ENCODE peak calls at places on chromosome 15, in ten cellular contexts. One of them, this sample, is unnamed.
A peak's percentile ranks its signal among the peaks of the same experiment; 100 is the strongest.

GRCh38 chr15:80817901-80818300 is 38.7 kb downstream of the CEMIP start:
- DNase-seq in AG04450: no peak
- DNase-seq in right cardiac atrium: no peak
- DNase-seq in CD8-positive, alpha-beta T cell: no peak
- DNase-seq in K562: no peak
- DNase-seq in adrenal gland: no peak
- DNase-seq in SJSA1: no peak
- DNase-seq in IMR-90: no peak
- DNase-seq in ovary: no peak
- DNase-seq in aorta: no peak
- DNase-seq in this sample: no peak

GRCh38 chr15:85475317-85475701 is 94.9 kb downstream of the AKAP13 start:
- DNase-seq in IMR-90: no peak
- DNase-seq in aorta: no peak
- DNase-seq in AG04450: no peak
- DNase-seq in right cardiac atrium: no peak
- DNase-seq in SJSA1: no peak
- DNase-seq in K562: no peak
- DNase-seq in CD8-positive, alpha-beta T cell: no peak
- DNase-seq in ovary: no peak
- DNase-seq in adrenal gland: no peak
- DNase-seq in this sample: no peak

GRCh38 chr15:37824717-37825382 is 109.6 kb upstream of the TMCO5A start:
- DNase-seq in adrenal gland: peak; percentile 15
- DNase-seq in aorta: no peak
- DNase-seq in ovary: no peak
- DNase-seq in K562: peak; percentile 7
- DNase-seq in AG04450: peak; percentile 80
- DNase-seq in IMR-90: peak; percentile 98
- DNase-seq in CD8-positive, alpha-beta T cell: no peak
- DNase-seq in SJSA1: peak; percentile 80
- DNase-seq in right cardiac atrium: no peak
- DNase-seq in this sample: no peak

GRCh38 chr15:28725556-28725955 is 13.3 kb upstream of the GOLGA8M start:
- DNase-seq in aorta: no peak
- DNase-seq in CD8-positive, alpha-beta T cell: no peak
- DNase-seq in IMR-90: no peak
- DNase-seq in right cardiac atrium: no peak
- DNase-seq in K562: no peak
- DNase-seq in adrenal gland: no peak
- DNase-seq in AG04450: no peak
- DNase-seq in ovary: no peak
- DNase-seq in SJSA1: no peak
- DNase-seq in this sample: peak; percentile 33

GRCh38 chr15:48360841-48361240 is 29.6 kb downstream of the DUT start:
- DNase-seq in ovary: no peak
- DNase-seq in K562: no peak
- DNase-seq in aorta: no peak
- DNase-seq in SJSA1: peak; percentile 25
- DNase-seq in right cardiac atrium: no peak
- DNase-seq in CD8-positive, alpha-beta T cell: no peak
- DNase-seq in AG04450: no peak
- DNase-seq in IMR-90: peak; percentile 32
- DNase-seq in adrenal gland: no peak
- DNase-seq in this sample: no peak

GRCh38 chr15:40844543-40844981 is 714 bp downstream of the SPINT1 start:
- DNase-seq in aorta: peak; percentile 81
- DNase-seq in SJSA1: no peak
- DNase-seq in AG04450: no peak
- DNase-seq in adrenal gland: no peak
- DNase-seq in right cardiac atrium: peak; percentile 60
- DNase-seq in ovary: no peak
- DNase-seq in K562: peak; percentile 11
- DNase-seq in CD8-positive, alpha-beta T cell: peak; percentile 29
- DNase-seq in IMR-90: no peak
- DNase-seq in this sample: peak; percentile 26

GRCh38 chr15:62124953-62125263 is 40.2 kb downstream of the C2CD4B start:
- DNase-seq in CD8-positive, alpha-beta T cell: no peak
- DNase-seq in AG04450: no peak
- DNase-seq in adrenal gland: no peak
- DNase-seq in aorta: no peak
- DNase-seq in ovary: no peak
- DNase-seq in K562: no peak
- DNase-seq in right cardiac atrium: no peak
- DNase-seq in IMR-90: no peak
- DNase-seq in SJSA1: no peak
- DNase-seq in this sample: no peak

GRCh38 chr15:52674831-52675230 is 4.4 kb downstream of the ATOSA start:
- DNase-seq in IMR-90: no peak
- DNase-seq in aorta: no peak
- DNase-seq in right cardiac atrium: no peak
- DNase-seq in CD8-positive, alpha-beta T cell: no peak
- DNase-seq in K562: no peak
- DNase-seq in adrenal gland: no peak
- DNase-seq in ovary: no peak
- DNase-seq in AG04450: no peak
- DNase-seq in SJSA1: no peak
- DNase-seq in this sample: no peak

GRCh38 chr15:78685925-78686324 is 44.9 kb upstream of the CHRNB4 start:
- DNase-seq in right cardiac atrium: no peak
- DNase-seq in IMR-90: no peak
- DNase-seq in K562: no peak
- DNase-seq in AG04450: no peak
- DNase-seq in ovary: no peak
- DNase-seq in aorta: no peak
- DNase-seq in CD8-positive, alpha-beta T cell: no peak
- DNase-seq in adrenal gland: no peak
- DNase-seq in SJSA1: no peak
- DNase-seq in this sample: no peak

GRCh38 chr15:69755571-69756310 is 303.1 kb downstream of the RPLP1 start:
- DNase-seq in IMR-90: no peak
- DNase-seq in ovary: no peak
- DNase-seq in K562: no peak
- DNase-seq in CD8-positive, alpha-beta T cell: peak; percentile 77
- DNase-seq in AG04450: no peak
- DNase-seq in adrenal gland: no peak
- DNase-seq in right cardiac atrium: no peak
- DNase-seq in SJSA1: peak; percentile 54
- DNase-seq in aorta: no peak
- DNase-seq in this sample: peak; percentile 69

GRCh38 chr15:70761931-70762468 is 1.4 kb downstream of the UACA start:
- DNase-seq in K562: no peak
- DNase-seq in SJSA1: no peak
- DNase-seq in ovary: no peak
- DNase-seq in CD8-positive, alpha-beta T cell: no peak
- DNase-seq in adrenal gland: no peak
- DNase-seq in aorta: no peak
- DNase-seq in right cardiac atrium: no peak
- DNase-seq in AG04450: no peak
- DNase-seq in IMR-90: no peak
- DNase-seq in this sample: no peak

GRCh38 chr15:52103217-52104207 is 9.1 kb downstream of the BCL2L10 start:
- DNase-seq in CD8-positive, alpha-beta T cell: no peak
- DNase-seq in ovary: peak; percentile 67
- DNase-seq in SJSA1: peak; percentile 69
- DNase-seq in adrenal gland: peak; percentile 81
- DNase-seq in K562: no peak
- DNase-seq in right cardiac atrium: no peak
- DNase-seq in aorta: no peak
- DNase-seq in AG04450: peak; percentile 80
- DNase-seq in IMR-90: peak; percentile 97
- DNase-seq in this sample: no peak

GRCh38 chr15:25342629-25343028 is 96.2 kb downstream of the UBE3A start:
- DNase-seq in right cardiac atrium: no peak
- DNase-seq in CD8-positive, alpha-beta T cell: no peak
- DNase-seq in ovary: no peak
- DNase-seq in K562: no peak
- DNase-seq in IMR-90: no peak
- DNase-seq in adrenal gland: no peak
- DNase-seq in SJSA1: no peak
- DNase-seq in aorta: no peak
- DNase-seq in AG04450: no peak
- DNase-seq in this sample: no peak

GRCh38 chr15:25347707-25348106 is 91.1 kb downstream of the UBE3A start:
- DNase-seq in right cardiac atrium: no peak
- DNase-seq in ovary: no peak
- DNase-seq in SJSA1: no peak
- DNase-seq in AG04450: no peak
- DNase-seq in IMR-90: no peak
- DNase-seq in aorta: no peak
- DNase-seq in adrenal gland: no peak
- DNase-seq in CD8-positive, alpha-beta T cell: no peak
- DNase-seq in K562: no peak
- DNase-seq in this sample: no peak

GRCh38 chr15:25345943-25346342 is 92.9 kb downstream of the UBE3A start:
- DNase-seq in aorta: no peak
- DNase-seq in right cardiac atrium: peak; percentile 60
- DNase-seq in AG04450: no peak
- DNase-seq in adrenal gland: peak; percentile 19
- DNase-seq in SJSA1: no peak
- DNase-seq in IMR-90: peak; percentile 4
- DNase-seq in CD8-positive, alpha-beta T cell: no peak
- DNase-seq in K562: no peak
- DNase-seq in ovary: no peak
- DNase-seq in this sample: no peak

DNA sequence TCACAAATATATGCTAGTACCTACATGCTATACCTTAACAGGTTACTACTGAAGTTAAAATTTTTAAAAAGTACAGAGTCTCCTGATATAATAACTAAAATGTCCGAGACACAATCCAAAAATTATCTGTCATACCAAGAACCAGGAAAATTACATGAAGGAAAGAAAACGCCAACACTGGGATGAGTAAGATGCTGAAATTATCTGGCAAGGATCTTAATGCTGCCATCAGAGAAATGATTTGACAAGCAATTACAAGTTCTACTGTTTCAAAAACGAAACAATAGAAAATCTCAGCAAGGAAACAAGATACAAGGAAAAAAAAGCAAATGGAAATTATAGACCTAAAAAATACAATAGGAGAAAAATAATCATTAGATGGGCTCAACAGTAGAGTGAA is 92.5 kb downstream of the UBE3A start:
- DNase-seq in SJSA1: no peak
- DNase-seq in right cardiac atrium: no peak
- DNase-seq in ovary: no peak
- DNase-seq in aorta: no peak
- DNase-seq in AG04450: no peak
- DNase-seq in IMR-90: no peak
- DNase-seq in K562: no peak
- DNase-seq in adrenal gland: no peak
- DNase-seq in CD8-positive, alpha-beta T cell: no peak
- DNase-seq in this sample: no peak
- H3K27ac ChIP-seq in SJSA1: no peak overlapping the region
- H3K27ac ChIP-seq in right cardiac atrium: peak overlapping the region; percentile 97
- H3K27ac ChIP-seq in ovary: no peak overlapping the region
- H3K27ac ChIP-seq in aorta: no peak overlapping the region
- H3K27ac ChIP-seq in AG04450: no peak overlapping the region
- H3K27ac ChIP-seq in IMR-90: no peak overlapping the region
- H3K27ac ChIP-seq in K562: no peak overlapping the region
- H3K27ac ChIP-seq in adrenal gland: no peak overlapping the region
- H3K27ac ChIP-seq in CD8-positive, alpha-beta T cell: no peak overlapping the region
- H3K27ac ChIP-seq in this sample: no peak overlapping the region

GRCh38 chr15:27324871-27325270 is 353.9 kb downstream of the GABRG3 start:
- DNase-seq in ovary: no peak
- DNase-seq in CD8-positive, alpha-beta T cell: no peak
- DNase-seq in IMR-90: no peak
- DNase-seq in SJSA1: no peak
- DNase-seq in adrenal gland: no peak
- DNase-seq in right cardiac atrium: no peak
- DNase-seq in aorta: no peak
- DNase-seq in K562: no peak
- DNase-seq in AG04450: no peak
- DNase-seq in this sample: no peak
- H3K27ac ChIP-seq in ovary: no peak overlapping the region
- H3K27ac ChIP-seq in CD8-positive, alpha-beta T cell: no peak overlapping the region
- H3K27ac ChIP-seq in IMR-90: no peak overlapping the region
- H3K27ac ChIP-seq in SJSA1: no peak overlapping the region
- H3K27ac ChIP-seq in adrenal gland: no peak overlapping the region
- H3K27ac ChIP-seq in right cardiac atrium: no peak overlapping the region
- H3K27ac ChIP-seq in aorta: no peak overlapping the region
- H3K27ac ChIP-seq in K562: no peak overlapping the region
- H3K27ac ChIP-seq in AG04450: no peak overlapping the region
- H3K27ac ChIP-seq in this sample: no peak overlapping the region

GRCh38 chr15:63327648-63328421 is 50.4 kb downstream of the APH1B start:
- DNase-seq in AG04450: no peak
- DNase-seq in aorta: no peak
- DNase-seq in right cardiac atrium: no peak
- DNase-seq in adrenal gland: no peak
- DNase-seq in ovary: peak; percentile 28
- DNase-seq in K562: no peak
- DNase-seq in CD8-positive, alpha-beta T cell: no peak
- DNase-seq in IMR-90: no peak
- DNase-seq in SJSA1: no peak
- DNase-seq in this sample: no peak

GRCh38 chr15:63322541-63322940 is 45.1 kb downstream of the APH1B start:
- DNase-seq in K562: no peak
- DNase-seq in aorta: no peak
- DNase-seq in CD8-positive, alpha-beta T cell: no peak
- DNase-seq in SJSA1: no peak
- DNase-seq in ovary: peak; percentile 19
- DNase-seq in AG04450: no peak
- DNase-seq in adrenal gland: no peak
- DNase-seq in right cardiac atrium: peak; percentile 62
- DNase-seq in IMR-90: peak; percentile 60
- DNase-seq in this sample: no peak

GRCh38 chr15:63324770-63325169 is 47.4 kb downstream of the APH1B start:
- DNase-seq in AG04450: no peak
- DNase-seq in CD8-positive, alpha-beta T cell: no peak
- DNase-seq in right cardiac atrium: no peak
- DNase-seq in adrenal gland: no peak
- DNase-seq in IMR-90: no peak
- DNase-seq in aorta: no peak
- DNase-seq in SJSA1: no peak
- DNase-seq in ovary: no peak
- DNase-seq in K562: no peak
- DNase-seq in this sample: no peak

GRCh38 chr15:63321462-63321861 is 44.1 kb downstream of the APH1B start:
- DNase-seq in SJSA1: no peak
- DNase-seq in adrenal gland: no peak
- DNase-seq in IMR-90: no peak
- DNase-seq in aorta: no peak
- DNase-seq in ovary: no peak
- DNase-seq in CD8-positive, alpha-beta T cell: no peak
- DNase-seq in right cardiac atrium: no peak
- DNase-seq in AG04450: no peak
- DNase-seq in K562: no peak
- DNase-seq in this sample: no peak

GRCh38 chr15:63323798-63324651 is 46.6 kb downstream of the APH1B start:
- DNase-seq in ovary: no peak
- DNase-seq in aorta: no peak
- DNase-seq in SJSA1: no peak
- DNase-seq in K562: no peak
- DNase-seq in CD8-positive, alpha-beta T cell: no peak
- DNase-seq in AG04450: no peak
- DNase-seq in IMR-90: no peak
- DNase-seq in right cardiac atrium: no peak
- DNase-seq in adrenal gland: no peak
- DNase-seq in this sample: no peak
- H3K27ac ChIP-seq in ovary: no peak overlapping the region
- H3K27ac ChIP-seq in aorta: no peak overlapping the region
- H3K27ac ChIP-seq in SJSA1: no peak overlapping the region
- H3K27ac ChIP-seq in K562: no peak overlapping the region
- H3K27ac ChIP-seq in CD8-positive, alpha-beta T cell: no peak overlapping the region
- H3K27ac ChIP-seq in AG04450: no peak overlapping the region
- H3K27ac ChIP-seq in IMR-90: no peak overlapping the region
- H3K27ac ChIP-seq in right cardiac atrium: no peak overlapping the region
- H3K27ac ChIP-seq in adrenal gland: no peak overlapping the region
- H3K27ac ChIP-seq in this sample: no peak overlapping the region

GRCh38 chr15:59276225-59277178 is 69.9 kb downstream of the LDHAL6B start:
- DNase-seq in AG04450: no peak
- DNase-seq in IMR-90: no peak
- DNase-seq in CD8-positive, alpha-beta T cell: no peak
- DNase-seq in K562: no peak
- DNase-seq in SJSA1: no peak
- DNase-seq in right cardiac atrium: no peak
- DNase-seq in ovary: no peak
- DNase-seq in adrenal gland: no peak
- DNase-seq in aorta: no peak
- DNase-seq in this sample: no peak
- H3K27ac ChIP-seq in AG04450: no peak overlapping the region
- H3K27ac ChIP-seq in IMR-90: no peak overlapping the region
- H3K27ac ChIP-seq in CD8-positive, alpha-beta T cell: no peak overlapping the region
- H3K27ac ChIP-seq in K562: no peak overlapping the region
- H3K27ac ChIP-seq in SJSA1: no peak overlapping the region
- H3K27ac ChIP-seq in right cardiac atrium: no peak overlapping the region
- H3K27ac ChIP-seq in ovary: no peak overlapping the region
- H3K27ac ChIP-seq in adrenal gland: no peak overlapping the region
- H3K27ac ChIP-seq in aorta: no peak overlapping the region
- H3K27ac ChIP-seq in this sample: no peak overlapping the region

This sample was measured in CD4-positive, alpha-beta memory T cell.